ENCODE peak calls at places on chromosomes 4 and X, in nine cellular contexts. N is right lobe of liver, I is body of pancreas, G is ovary, C is esophagus squamous epithelium, M is heart left ventricle, S is GM12892, X is stomach, P is suprapubic skin. U is an unnamed sample.

GRCh38 chr4:147286846-147287587 is 193.9 kb upstream of the EDNRA start:
- DNase-seq in N (no peak), I (no peak), G (no peak), C (no peak), M (no peak), S (no peak), X (no peak), P (no peak), U (no peak)

GRCh38 chrX:110143454-110144210 is 140.7 kb downstream of the TMEM164 start:
- DNase-seq in N (no peak), I (no peak), G (no peak), C (no peak), M (no peak), S (no peak), X (no peak), P (no peak), U (no peak)

GRCh38 chrX:49059209-49060191 is 701 bp downstream of the CCDC120 start:
- DNase-seq in N (no peak), I (peak), G (no peak), C (no peak), M (no peak), S (no peak), X (peak), P (no peak), U (no peak)

GRCh38 chrX:41984628-41985027 is 61.3 kb upstream of the CASK start:
- DNase-seq in N (no peak), I (no peak), G (no peak), C (no peak), M (no peak), S (no peak), X (no peak), P (no peak), U (no peak)

GRCh38 chr4:88029556-88029955 is 22.1 kb downstream of the PKD2 start:
- DNase-seq in N (no peak), I (no peak), G (no peak), C (no peak), M (no peak), S (no peak), X (no peak), P (no peak), U (no peak)

GRCh38 chrX:112877771-112878173 is 37.1 kb upstream of the AMOT start:
- DNase-seq in N (no peak), I (no peak), G (no peak), C (no peak), M (no peak), S (no peak), X (no peak), P (no peak), U (no peak)

GRCh38 chrX:21715825-21716224 is 42.1 kb downstream of the SMPX start:
- DNase-seq in N (no peak), I (no peak), G (no peak), C (no peak), M (no peak), S (no peak), X (no peak), P (no peak), U (no peak)

GRCh38 chr4:3291969-3292570 is 751 bp upstream of the RGS12 start:
- DNase-seq in N (peak), I (peak), G (peak), C (no peak), M (peak), S (no peak), X (peak), P (peak), U (peak)

GRCh38 chrX:15877380-15877779 is 22.8 kb upstream of the AP1S2 start:
- DNase-seq in N (no peak), I (no peak), G (no peak), C (no peak), M (no peak), S (no peak), X (no peak), P (no peak), U (no peak)

GRCh38 chr4:38310446-38311043 is 350.3 kb downstream of the PTTG2 start:
- DNase-seq in N (no peak), I (no peak), G (no peak), C (no peak), M (no peak), S (peak), X (no peak), P (no peak), U (no peak)

GRCh38 chr4:39814403-39815185 is 116.7 kb downstream of the UBE2K start:
- DNase-seq in N (no peak), I (no peak), G (no peak), C (no peak), M (no peak), S (no peak), X (no peak), P (peak), U (no peak)

GRCh38 chr4:51906167-51906647 is 63.3 kb downstream of the DCUN1D4 start:
- DNase-seq in N (no peak), I (no peak), G (no peak), C (no peak), M (no peak), S (no peak), X (no peak), P (no peak), U (no peak)

GRCh38 chr4:15198070-15198727 is 195.9 kb downstream of the CPEB2 start:
- DNase-seq in N (no peak), I (no peak), G (no peak), C (no peak), M (no peak), S (no peak), X (no peak), P (no peak), U (no peak)

GRCh38 chrX:130110379-130111219 is at the start of gene ELF4:
- DNase-seq in N (peak), I (peak), G (peak), C (peak), M (peak), S (peak), X (peak), P (no peak), U (peak)

GRCh38 chr4:16443504-16444088 is 217.3 kb upstream of the TAPT1 start:
- DNase-seq in N (no peak), I (peak), G (no peak), C (no peak), M (no peak), S (no peak), X (no peak), P (no peak), U (no peak)

GRCh38 chr4:13930155-13930554 is 302.6 kb upstream of the BOD1L1 start:
- DNase-seq in N (no peak), I (no peak), G (no peak), C (no peak), M (no peak), S (no peak), X (no peak), P (no peak), U (no peak)

GRCh38 chrX:148592595-148592994 is 92.2 kb downstream of the AFF2 start:
- DNase-seq in N (no peak), I (no peak), G (no peak), C (no peak), M (no peak), S (no peak), X (no peak), P (no peak), U (no peak)

GRCh38 chr4:145984563-145984962 is 45.9 kb upstream of the ZNF827 start:
- DNase-seq in N (no peak), I (no peak), G (no peak), C (no peak), M (no peak), S (no peak), X (no peak), P (no peak), U (no peak)

GRCh38 chrX:11532291-11533075 is 133.2 kb downstream of the ARHGAP6 start:
- DNase-seq in N (no peak), I (no peak), G (no peak), C (no peak), M (no peak), S (no peak), X (no peak), P (no peak), U (no peak)

GRCh38 chr4:1711906-1712215 is 258 bp downstream of the SLBP start:
- DNase-seq in N (no peak), I (no peak), G (no peak), C (no peak), M (peak), S (no peak), X (no peak), P (no peak), U (no peak)

GRCh38 chrX:119228506-119229290 is 7.4 kb upstream of the PGRMC1 start:
- DNase-seq in N (no peak), I (no peak), G (no peak), C (no peak), M (no peak), S (no peak), X (no peak), P (no peak), U (peak)

GRCh38 chrX:102654696-102655095 is 3.4 kb downstream of the GPRASP1 start:
- DNase-seq in N (no peak), I (no peak), G (no peak), C (no peak), M (no peak), S (no peak), X (no peak), P (no peak), U (no peak)

GRCh38 chrX:386239-386767 is 404 bp downstream of the PPP2R3B start:
- DNase-seq in N (no peak), I (no peak), G (no peak), C (no peak), M (no peak), S (no peak), X (no peak), P (no peak), U (no peak)

GRCh38 chr4:55996611-55997010 is 47.9 kb downstream of the CEP135 start:
- DNase-seq in N (no peak), I (no peak), G (no peak), C (no peak), M (no peak), S (no peak), X (no peak), P (no peak), U (no peak)

GRCh38 chr4:1723131-1723801 is 1.9 kb downstream of the TACC3 start:
- DNase-seq in N (peak), I (no peak), G (peak), C (no peak), M (peak), S (no peak), X (no peak), P (no peak), U (no peak)

GRCh38 chr4:53128959-53129358 is 236.9 kb downstream of the SCFD2 start:
- DNase-seq in N (peak), I (peak), G (peak), C (no peak), M (no peak), S (no peak), X (no peak), P (no peak), U (no peak)

GRCh38 chr4:76954489-76954888 is 4.9 kb downstream of the SEPTIN11 start:
- DNase-seq in N (peak), I (peak), G (no peak), C (no peak), M (no peak), S (no peak), X (no peak), P (no peak), U (no peak)

GRCh38 chrX:347351-348117 is 28.9 kb upstream of the GTPBP6 start:
- DNase-seq in N (peak), I (no peak), G (no peak), C (no peak), M (peak), S (no peak), X (no peak), P (peak), U (no peak)

GRCh38 chrX:149937881-149938426 is 337 bp downstream of the EOLA2 start:
- DNase-seq in N (peak), I (peak), G (no peak), C (no peak), M (no peak), S (no peak), X (no peak), P (no peak), U (no peak)
- TF ChIP-seq POLR2A in N (peak), I (no peak), G (no peak), C (no peak), M (no peak), S (peak), X (no peak), P (no peak), U (no peak)

GRCh38 chr4:100261346-100261745 is 71.1 kb upstream of the DDIT4L start:
- DNase-seq in N (no peak), I (no peak), G (no peak), C (no peak), M (no peak), S (no peak), X (no peak), P (no peak), U (no peak)
- TF ChIP-seq POLR2A in N (no peak), I (no peak), G (no peak), C (no peak), M (no peak), S (no peak), X (no peak), P (no peak), U (no peak)

DNA sequence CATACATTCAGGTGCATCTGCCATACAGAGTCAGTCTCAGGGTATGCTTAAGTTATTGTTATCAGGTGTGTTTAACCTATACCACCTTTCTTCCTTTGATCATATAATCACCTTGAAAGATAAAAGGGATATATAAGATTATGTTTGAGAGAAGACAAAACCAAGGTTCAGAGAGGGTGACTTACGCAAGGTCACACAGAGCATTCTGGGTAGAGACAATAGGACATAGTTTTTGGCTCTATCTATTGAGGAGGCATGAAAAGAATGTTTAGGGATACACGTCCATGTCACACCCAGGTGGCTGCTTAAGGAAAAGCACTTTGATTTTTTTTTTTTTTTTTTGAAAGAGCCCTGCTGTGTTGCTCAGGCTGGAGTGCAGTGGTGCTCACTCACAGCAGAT is 327.1 kb upstream of the RPS6KA3 start:
- DNase-seq in N (no peak), I (no peak), G (no peak), C (no peak), M (no peak), S (no peak), X (no peak), P (no peak), U (no peak)
- TF ChIP-seq POLR2A in N (no peak), I (no peak), G (no peak), C (no peak), M (no peak), S (no peak), X (no peak), P (no peak), U (no peak)

GRCh38 chrX:156001667-156002021 is 4.1 kb downstream of the IL9R start:
- DNase-seq in N (no peak), I (no peak), G (no peak), C (no peak), M (no peak), S (no peak), X (no peak), P (no peak), U (no peak)

GRCh38 chrX:156004256-156004655 is 6.8 kb downstream of the IL9R start:
- DNase-seq in N (no peak), I (no peak), G (no peak), C (no peak), M (no peak), S (no peak), X (no peak), P (no peak), U (no peak)

GRCh38 chrX:156001001-156001666 is 3.6 kb downstream of the IL9R start:
- DNase-seq in N (no peak), I (no peak), G (no peak), C (no peak), M (no peak), S (no peak), X (no peak), P (no peak), U (no peak)

GRCh38 chrX:156003486-156004185 is 6.1 kb downstream of the IL9R start:
- DNase-seq in N (no peak), I (no peak), G (no peak), C (no peak), M (no peak), S (no peak), X (no peak), P (no peak), U (no peak)

GRCh38 chrX:156002517-156002916 is 5.0 kb downstream of the IL9R start:
- DNase-seq in N (no peak), I (no peak), G (no peak), C (no peak), M (no peak), S (no peak), X (no peak), P (no peak), U (no peak)
- TF ChIP-seq POLR2A in N (no peak), I (no peak), G (no peak), C (no peak), M (no peak), S (no peak), X (no peak), P (no peak), U (no peak)

GRCh38 chr4:10006236-10006603 is 15.1 kb downstream of the SLC2A9 start:
- DNase-seq in N (peak), I (peak), G (no peak), C (no peak), M (no peak), S (no peak), X (peak), P (no peak), U (no peak)
- TF ChIP-seq POLR2A in N (peak), I (no peak), G (no peak), C (no peak), M (no peak), S (no peak), X (no peak), P (no peak), U (no peak)

GRCh38 chr4:705278-706082 is at the start of gene PCGF3:
- DNase-seq in N (peak), I (peak), G (peak), C (peak), M (peak), S (peak), X (peak), P (peak), U (peak)
- TF ChIP-seq POLR2A in N (peak), I (peak), G (peak), C (peak), M (peak), S (no peak), X (no peak), P (peak), U (peak)

DNA sequence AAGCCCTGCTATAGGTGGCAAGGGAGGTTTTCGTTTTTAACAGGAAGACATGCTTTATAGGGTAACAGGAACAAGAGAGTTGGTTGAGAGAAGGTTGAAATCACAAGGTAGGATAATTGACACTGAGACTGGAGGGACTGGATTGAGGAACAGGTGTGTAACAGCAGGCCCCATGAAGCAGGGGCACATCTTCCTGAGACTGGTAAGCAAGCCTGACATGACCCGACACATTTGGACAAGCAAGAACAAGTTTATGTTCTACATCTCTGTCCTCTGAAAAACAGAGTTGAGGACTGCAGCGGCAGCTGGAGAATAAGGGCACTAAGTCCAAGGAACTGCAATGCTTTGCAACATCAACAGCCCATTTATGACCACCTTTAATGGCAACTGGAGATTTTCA is 5.2 kb downstream of the RPS4X start:
- DNase-seq in N (no peak), I (no peak), G (no peak), C (no peak), M (no peak), S (no peak), X (no peak), P (no peak), U (no peak)
- TF ChIP-seq POLR2A in N (no peak), I (no peak), G (no peak), C (no peak), M (no peak), S (no peak), X (no peak), P (no peak), U (no peak)

GRCh38 chr4:186840222-186840701 is 116.6 kb upstream of the FAT1 start:
- DNase-seq in N (no peak), I (peak), G (peak), C (no peak), M (no peak), S (no peak), X (no peak), P (no peak), U (no peak)
- TF ChIP-seq POLR2A in N (no peak), I (no peak), G (peak), C (peak), M (no peak), S (no peak), X (no peak), P (no peak), U (no peak)

GRCh38 chrX:24495700-24496099 is 30.6 kb downstream of the PDK3 start:
- DNase-seq in N (no peak), I (no peak), G (no peak), C (no peak), M (no peak), S (no peak), X (no peak), P (no peak), U (no peak)

GRCh38 chrX:24491741-24492140 is 26.7 kb downstream of the PDK3 start:
- DNase-seq in N (no peak), I (no peak), G (no peak), C (no peak), M (no peak), S (no peak), X (no peak), P (no peak), U (no peak)

GRCh38 chrX:24494544-24495113 is 29.5 kb downstream of the PDK3 start:
- DNase-seq in N (no peak), I (peak), G (no peak), C (no peak), M (no peak), S (no peak), X (no peak), P (no peak), U (no peak)

GRCh38 chrX:24498181-24498580 is 33.1 kb downstream of the PDK3 start:
- DNase-seq in N (peak), I (peak), G (no peak), C (no peak), M (no peak), S (no peak), X (no peak), P (no peak), U (no peak)

GRCh38 chrX:24493740-24494543 is 28.9 kb downstream of the PDK3 start:
- DNase-seq in N (no peak), I (no peak), G (no peak), C (no peak), M (no peak), S (no peak), X (no peak), P (no peak), U (no peak)
- TF ChIP-seq POLR2A in N (no peak), I (no peak), G (no peak), C (no peak), M (no peak), S (no peak), X (no peak), P (no peak), U (no peak)

DNA sequence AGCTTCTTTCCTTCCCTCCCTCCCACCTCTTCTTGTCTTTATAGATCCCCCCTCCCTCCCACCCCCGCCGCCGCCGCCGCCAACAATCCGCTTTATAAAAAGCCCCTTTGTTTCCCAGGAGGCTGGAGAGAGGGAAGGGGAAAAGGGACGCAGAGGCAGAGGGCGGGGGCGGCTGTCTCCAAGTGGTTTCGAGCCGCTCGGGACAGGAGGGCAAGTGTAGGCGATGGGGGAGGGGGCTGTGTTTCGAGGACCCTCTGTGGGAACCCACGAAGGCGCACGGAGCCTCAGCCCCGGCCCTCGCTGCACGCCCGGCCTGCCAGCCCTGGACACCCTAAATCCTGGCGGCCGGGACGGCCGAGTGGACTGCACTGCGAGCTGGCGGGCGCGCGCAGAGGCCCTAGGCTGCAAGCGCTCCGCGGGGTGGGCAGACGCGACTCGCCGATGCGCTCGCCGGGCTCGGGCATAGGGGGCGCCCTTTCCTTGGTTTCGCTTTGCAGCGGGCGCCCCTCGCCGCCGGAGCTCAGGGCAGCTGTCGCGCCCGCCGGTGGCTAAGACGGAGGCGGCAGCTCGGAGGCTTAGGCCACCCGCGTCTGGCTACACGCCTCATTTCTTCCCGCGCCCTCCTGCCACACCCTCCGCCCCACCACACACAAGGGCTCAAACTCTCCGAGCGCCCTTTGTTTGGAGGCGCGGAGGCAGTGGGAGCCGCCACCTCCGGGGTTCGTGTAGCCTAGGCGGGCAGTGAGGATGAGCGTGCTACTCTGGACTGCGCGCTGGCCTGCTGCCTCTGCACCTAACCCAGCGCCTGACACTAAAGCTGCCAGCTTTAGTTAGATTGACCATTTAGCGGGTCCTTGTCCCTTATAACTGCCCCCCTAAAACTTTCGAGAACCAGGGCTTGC is 2.2 kb downstream of the MAMLD1 start:
- DNase-seq in N (peak), I (peak), G (peak), C (no peak), M (peak), S (no peak), X (peak), P (no peak), U (no peak)
- TF ChIP-seq POLR2A in N (peak), I (peak), G (peak), C (peak), M (peak), S (no peak), X (no peak), P (no peak), U (no peak)

U was measured in H54.